ENCODE peak calls at places on chromosomes 11 and 22, in eight cellular contexts. L is PC-3, E is HepG2, F is PC-9, R is GM23338, Y is astrocyte, U is mammary epithelial cell, N is fibroblast of lung. J is an unnamed sample.

GRCh38 chr11:86592659-86593451 is 79.6 kb downstream of the ME3 start:
- DNase-seq in L (peak; percentile 96), E (peak; percentile 98), F (peak; percentile 100), R (no peak), Y (peak; percentile 83), U (peak; percentile 81), N (peak; percentile 88), J (peak; percentile 85)

GRCh38 chr11:45154276-45154675 is 7.8 kb downstream of the PRDM11 start:
- DNase-seq in L (no peak), E (no peak), F (no peak), R (no peak), Y (no peak), U (no peak), N (no peak), J (no peak)

GRCh38 chr11:12150831-12151382 is 40.5 kb downstream of the MICAL2 start:
- DNase-seq in L (peak; percentile 25), E (no peak), F (no peak), R (no peak), Y (peak; percentile 82), U (peak; percentile 50), N (peak; percentile 83), J (no peak)

GRCh38 chr11:113722221-113722620 is 16.1 kb upstream of the TMPRSS5 start:
- DNase-seq in L (no peak), E (no peak), F (no peak), R (no peak), Y (no peak), U (no peak), N (no peak), J (no peak)

GRCh38 chr22:27666272-27666997 is 135.1 kb downstream of the MN1 start:
- DNase-seq in L (no peak), E (no peak), F (no peak), R (no peak), Y (no peak), U (no peak), N (no peak), J (no peak)

GRCh38 chr11:113331988-113332387 is 17.6 kb downstream of the TTC12 start:
- DNase-seq in L (no peak), E (no peak), F (no peak), R (no peak), Y (no peak), U (no peak), N (no peak), J (no peak)

GRCh38 chr11:85752201-85752889 is 58.6 kb downstream of the SYTL2 start:
- DNase-seq in L (no peak), E (no peak), F (no peak), R (no peak), Y (no peak), U (no peak), N (no peak), J (no peak)

GRCh38 chr11:44835326-44835725 is 108.6 kb downstream of the TSPAN18 start:
- DNase-seq in L (no peak), E (no peak), F (no peak), R (no peak), Y (no peak), U (no peak), N (no peak), J (no peak)

GRCh38 chr11:86632499-86633269 is 39.7 kb downstream of the ME3 start:
- DNase-seq in L (peak; percentile 92), E (peak; percentile 28), F (peak; percentile 96), R (peak; percentile 39), Y (peak; percentile 97), U (peak; percentile 93), N (peak; percentile 99), J (no peak)

GRCh38 chr11:34340653-34341052 is 17.2 kb downstream of the ABTB2 start:
- DNase-seq in L (no peak), E (no peak), F (no peak), R (no peak), Y (no peak), U (no peak), N (no peak), J (no peak)

GRCh38 chr22:37880668-37881440 is 25.2 kb upstream of the MICALL1 start:
- DNase-seq in L (peak; percentile 33), E (no peak), F (no peak), R (no peak), Y (peak; percentile 58), U (peak; percentile 37), N (peak; percentile 67), J (no peak)
- H3K27ac ChIP-seq in L (no peak overlapping the region), E (no peak overlapping the region), F (no peak overlapping the region), R (no peak overlapping the region), Y (peak overlapping the region; percentile 40), U (no peak overlapping the region), N (no peak overlapping the region), J (no peak overlapping the region)

GRCh38 chr11:120133216-120134105 is 4.5 kb downstream of the TRIM29 start:
- DNase-seq in L (no peak), E (no peak), F (no peak), R (no peak), Y (no peak), U (no peak), N (no peak), J (no peak)

GRCh38 chr11:120132645-120133185 is 5.2 kb downstream of the TRIM29 start:
- DNase-seq in L (no peak), E (no peak), F (no peak), R (no peak), Y (no peak), U (no peak), N (no peak), J (no peak)

GRCh38 chr11:120134931-120135228 is 3.0 kb downstream of the TRIM29 start:
- DNase-seq in L (no peak), E (no peak), F (no peak), R (no peak), Y (no peak), U (no peak), N (no peak), J (no peak)

GRCh38 chr11:120135838-120136237 is 2.1 kb downstream of the TRIM29 start:
- DNase-seq in L (no peak), E (no peak), F (no peak), R (no peak), Y (no peak), U (peak; percentile 83), N (no peak), J (no peak)

GRCh38 chr11:120134106-120134930 is 3.6 kb downstream of the TRIM29 start:
- DNase-seq in L (no peak), E (no peak), F (no peak), R (no peak), Y (no peak), U (no peak), N (no peak), J (no peak)
- H3K4me3 ChIP-seq in L (no peak overlapping the region), E (no peak overlapping the region), F (no peak overlapping the region), R (no peak overlapping the region), Y (no peak overlapping the region), U (peak overlapping the region; percentile 51), N (no peak overlapping the region), J (no peak overlapping the region)

DNA sequence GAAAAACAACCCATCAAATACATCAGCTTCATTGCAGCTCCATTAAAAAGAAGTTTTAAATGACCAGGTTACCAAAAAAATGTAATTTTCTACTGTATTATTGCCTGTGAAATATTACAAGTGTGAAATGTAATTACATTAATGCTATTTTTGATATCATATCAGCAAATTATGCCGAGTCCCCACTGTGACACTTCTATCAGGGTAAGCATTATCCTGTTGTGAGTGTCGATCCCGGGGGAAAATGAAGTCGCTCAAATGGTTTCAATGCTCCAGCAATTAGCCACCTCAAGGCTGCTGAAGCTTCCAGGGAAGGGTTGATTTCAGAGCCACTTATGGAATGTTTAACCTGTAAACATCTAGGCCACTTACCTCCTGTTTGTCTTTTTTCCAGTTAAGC is 70.4 kb downstream of the RCN1 start:
- DNase-seq in L (no peak), E (no peak), F (no peak), R (no peak), Y (no peak), U (no peak), N (no peak), J (no peak)
- TF ChIP-seq EZH2 in L (no peak), E (no peak), F (no peak), R (no peak), Y (no peak), U (no peak), N (no peak), J (no peak)

DNA sequence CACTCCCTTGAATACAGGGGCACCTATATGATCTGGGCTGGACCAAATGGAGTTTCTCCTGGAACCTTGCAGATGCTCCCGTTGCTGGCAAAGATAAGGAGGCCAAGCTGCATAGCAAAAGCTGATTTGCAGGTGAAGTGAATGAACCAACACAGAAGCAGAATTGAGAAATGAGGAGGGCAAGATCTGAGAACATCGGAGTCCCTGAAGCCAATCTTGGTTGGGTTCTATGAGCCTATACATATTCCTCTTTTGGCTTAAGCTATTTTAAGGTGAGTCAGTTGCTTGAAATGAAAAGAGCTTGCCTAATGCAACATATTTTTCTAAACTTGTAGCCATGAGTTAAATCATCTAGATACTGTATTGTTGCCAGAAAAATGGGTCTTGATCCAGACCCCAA is 23.5 kb downstream of the WEE1 start:
- DNase-seq in L (no peak), E (no peak), F (no peak), R (no peak), Y (no peak), U (no peak), N (peak; percentile 34), J (no peak)
- H3K27ac ChIP-seq in L (no peak overlapping the region), E (no peak overlapping the region), F (no peak overlapping the region), R (peak overlapping the region; percentile 26), Y (no peak overlapping the region), U (no peak overlapping the region), N (no peak overlapping the region), J (no peak overlapping the region)

GRCh38 chr11:77710358-77710757 is 72.8 kb upstream of the CLNS1A start:
- DNase-seq in L (peak; percentile 64), E (peak; percentile 36), F (no peak), R (no peak), Y (peak; percentile 49), U (peak; percentile 25), N (peak; percentile 64), J (no peak)
- H3K4me3 ChIP-seq in L (no peak overlapping the region), E (no peak overlapping the region), F (no peak overlapping the region), R (no peak overlapping the region), Y (no peak overlapping the region), U (no peak overlapping the region), N (no peak overlapping the region), J (no peak overlapping the region)

GRCh38 chr11:69818243-69819108 is 740 bp downstream of the FGF3 start:
- DNase-seq in L (no peak), E (no peak), F (no peak), R (peak; percentile 48), Y (no peak), U (no peak), N (no peak), J (no peak)
- TF ChIP-seq EZH2 in L (peak; percentile 79), E (no peak), F (no peak), R (peak; percentile 92), Y (peak; percentile 68), U (no peak), N (peak; percentile 68), J (no peak)

GRCh38 chr11:106022795-106023275 is 795 bp upstream of the MSANTD4 start:
- DNase-seq in L (no peak), E (no peak), F (no peak), R (no peak), Y (no peak), U (no peak), N (no peak), J (no peak)
- H3K27ac ChIP-seq in L (no peak overlapping the region), E (no peak overlapping the region), F (peak overlapping the region; percentile 36), R (peak overlapping the region; percentile 14), Y (peak overlapping the region; percentile 69), U (no peak overlapping the region), N (peak overlapping the region; percentile 62), J (peak overlapping the region; percentile 60)